ENCODE peak calls at places on chromosomes 11 and 22, in five cellular contexts. One of them, this sample, is unnamed.

GRCh38 chr11:19976281-19976941 is 183.9 kb downstream of the DBX1 start:
- DNase-seq in AG09309: no peak
- DNase-seq in fibroblast of lung: no peak
- DNase-seq in foreskin fibroblast: no peak
- DNase-seq in stimulated activated CD4-positive, alpha-beta T cell treated with anti-CD3 and anti-CD28 coated beads, Interleukin-15, amount 100 ng/mL, for 1 hour: no peak
- DNase-seq in this sample: no peak

GRCh38 chr11:58927393-58928081 is 11.8 kb upstream of the GLYATL1 start:
- DNase-seq in stimulated activated CD4-positive, alpha-beta T cell treated with anti-CD3 and anti-CD28 coated beads, Interleukin-15, amount 100 ng/mL, for 1 hour: no peak
- DNase-seq in fibroblast of lung: peak; percentile 62
- DNase-seq in foreskin fibroblast: no peak
- DNase-seq in AG09309: no peak
- DNase-seq in this sample: peak; percentile 37

GRCh38 chr11:1639102-1639620 is 9.6 kb downstream of the KRTAP5-5 start:
- DNase-seq in AG09309: no peak
- DNase-seq in fibroblast of lung: no peak
- DNase-seq in foreskin fibroblast: no peak
- DNase-seq in stimulated activated CD4-positive, alpha-beta T cell treated with anti-CD3 and anti-CD28 coated beads, Interleukin-15, amount 100 ng/mL, for 1 hour: no peak
- DNase-seq in this sample: no peak

GRCh38 chr22:21568207-21569075 is 927 bp downstream of the UBE2L3 start:
- DNase-seq in stimulated activated CD4-positive, alpha-beta T cell treated with anti-CD3 and anti-CD28 coated beads, Interleukin-15, amount 100 ng/mL, for 1 hour: no peak
- DNase-seq in AG09309: no peak
- DNase-seq in foreskin fibroblast: no peak
- DNase-seq in fibroblast of lung: peak; percentile 32
- DNase-seq in this sample: peak; percentile 39

GRCh38 chr22:46637711-46638600 is 17.8 kb downstream of the GRAMD4 start:
- DNase-seq in foreskin fibroblast: no peak
- DNase-seq in fibroblast of lung: no peak
- DNase-seq in AG09309: no peak
- DNase-seq in stimulated activated CD4-positive, alpha-beta T cell treated with anti-CD3 and anti-CD28 coated beads, Interleukin-15, amount 100 ng/mL, for 1 hour: no peak
- DNase-seq in this sample: no peak

GRCh38 chr11:56331861-56332491 is 13.9 kb upstream of the OR8K1 start:
- DNase-seq in stimulated activated CD4-positive, alpha-beta T cell treated with anti-CD3 and anti-CD28 coated beads, Interleukin-15, amount 100 ng/mL, for 1 hour: no peak
- DNase-seq in AG09309: no peak
- DNase-seq in foreskin fibroblast: no peak
- DNase-seq in fibroblast of lung: no peak
- DNase-seq in this sample: peak; percentile 2

GRCh38 chr22:37237371-37238268 is 6.4 kb downstream of the RAC2 start:
- DNase-seq in AG09309: no peak
- DNase-seq in fibroblast of lung: peak; percentile 74
- DNase-seq in stimulated activated CD4-positive, alpha-beta T cell treated with anti-CD3 and anti-CD28 coated beads, Interleukin-15, amount 100 ng/mL, for 1 hour: no peak
- DNase-seq in foreskin fibroblast: no peak
- DNase-seq in this sample: no peak

GRCh38 chr11:83611616-83612015 is 325.4 kb upstream of the CCDC90B start:
- DNase-seq in foreskin fibroblast: no peak
- DNase-seq in fibroblast of lung: no peak
- DNase-seq in AG09309: no peak
- DNase-seq in stimulated activated CD4-positive, alpha-beta T cell treated with anti-CD3 and anti-CD28 coated beads, Interleukin-15, amount 100 ng/mL, for 1 hour: no peak
- DNase-seq in this sample: no peak

GRCh38 chr11:86228967-86229330 is 15.6 kb upstream of the EED start:
- DNase-seq in fibroblast of lung: no peak
- DNase-seq in AG09309: no peak
- DNase-seq in stimulated activated CD4-positive, alpha-beta T cell treated with anti-CD3 and anti-CD28 coated beads, Interleukin-15, amount 100 ng/mL, for 1 hour: no peak
- DNase-seq in foreskin fibroblast: no peak
- DNase-seq in this sample: no peak

GRCh38 chr11:61718613-61719302 is 33.7 kb upstream of the MYRF start:
- DNase-seq in foreskin fibroblast: peak; percentile 51
- DNase-seq in fibroblast of lung: peak; percentile 80
- DNase-seq in AG09309: no peak
- DNase-seq in stimulated activated CD4-positive, alpha-beta T cell treated with anti-CD3 and anti-CD28 coated beads, Interleukin-15, amount 100 ng/mL, for 1 hour: no peak
- DNase-seq in this sample: peak; percentile 89

GRCh38 chr22:37244922-37245722 is 1.1 kb upstream of the RAC2 start:
- DNase-seq in stimulated activated CD4-positive, alpha-beta T cell treated with anti-CD3 and anti-CD28 coated beads, Interleukin-15, amount 100 ng/mL, for 1 hour: no peak
- DNase-seq in foreskin fibroblast: no peak
- DNase-seq in AG09309: no peak
- DNase-seq in fibroblast of lung: no peak
- DNase-seq in this sample: no peak

GRCh38 chr22:28931844-28932561 is 48.6 kb downstream of the ZNRF3 start:
- DNase-seq in fibroblast of lung: no peak
- DNase-seq in foreskin fibroblast: no peak
- DNase-seq in AG09309: no peak
- DNase-seq in stimulated activated CD4-positive, alpha-beta T cell treated with anti-CD3 and anti-CD28 coated beads, Interleukin-15, amount 100 ng/mL, for 1 hour: no peak
- DNase-seq in this sample: no peak

GRCh38 chr11:29328961-29329441 is 687.8 kb downstream of the KCNA4 start:
- DNase-seq in stimulated activated CD4-positive, alpha-beta T cell treated with anti-CD3 and anti-CD28 coated beads, Interleukin-15, amount 100 ng/mL, for 1 hour: no peak
- DNase-seq in fibroblast of lung: peak; percentile 87
- DNase-seq in foreskin fibroblast: peak; percentile 62
- DNase-seq in AG09309: no peak
- DNase-seq in this sample: peak; percentile 24

This sample was measured in AG08396.